ENCODE peak calls at places on chromosomes 12 and 14, in six cellular contexts. N is stimulated activated CD8-positive, alpha-beta memory T cell treated with anti-CD3 and anti-CD28 coated beads, Interleukin-4, amount 100 ng/mL, for 1 hour; F is activated CD4-positive, alpha-beta memory T cell treated with anti-CD3 and anti-CD28 coated beads, Interleukin-2, amount 10 ng/mL, durations not matched to agents 7 days and 5 days; I is activated T-cell treated with anti-CD3 and anti-CD28 coated beads for 1 hour; M is T-helper 17 cell; H is retinal pigment epithelial cell. J is an unnamed sample.

GRCh38 chr14:72975776-72976175 is 49.5 kb downstream of the DCAF4 start:
- DNase-seq in N (no peak), F (no peak), I (no peak), M (no peak), H (no peak), J (no peak)

GRCh38 chr14:51472881-51473280 is 178.8 kb upstream of the FRMD6 start:
- DNase-seq in N (no peak), F (no peak), I (no peak), M (no peak), H (peak; percentile 78), J (no peak)

GRCh38 chr12:58502236-58502635 is 418.1 kb downstream of the LRIG3 start:
- DNase-seq in N (no peak), F (no peak), I (no peak), M (no peak), H (no peak), J (no peak)

GRCh38 chr14:91219505-91220389 is 24.8 kb downstream of the GPR68 start:
- DNase-seq in N (no peak), F (no peak), I (no peak), M (no peak), H (no peak), J (no peak)

GRCh38 chr12:95790025-95790911 is at the start of gene NTN4:
- DNase-seq in N (no peak), F (peak; percentile 37), I (no peak), M (peak; percentile 16), H (no peak), J (peak; percentile 16)

GRCh38 chr14:60508707-60509437 is at the start of gene SIX6:
- DNase-seq in N (no peak), F (no peak), I (no peak), M (no peak), H (peak; percentile 13), J (no peak)

GRCh38 chr14:59125156-59125555 is 63.3 kb upstream of the DAAM1 start:
- DNase-seq in N (no peak), F (no peak), I (no peak), M (no peak), H (no peak), J (no peak)

GRCh38 chr12:87439990-87440827 is 589.0 kb downstream of the C12orf50 start:
- DNase-seq in N (no peak), F (no peak), I (no peak), M (no peak), H (peak; percentile 90), J (no peak)

GRCh38 chr14:32565256-32565655 is 236.2 kb downstream of the AKAP6 start:
- DNase-seq in N (no peak), F (no peak), I (no peak), M (no peak), H (no peak), J (no peak)

GRCh38 chr12:1630081-1630826 is 1.2 kb downstream of the WNT5B start:
- DNase-seq in N (no peak), F (peak; percentile 23), I (no peak), M (no peak), H (no peak), J (no peak)

GRCh38 chr14:34562776-34563150 is 23.3 kb upstream of the EAPP start:
- DNase-seq in N (no peak), F (no peak), I (no peak), M (no peak), H (no peak), J (no peak)

GRCh38 chr14:85934123-85934885 is 404.4 kb downstream of the FLRT2 start:
- DNase-seq in N (peak; percentile 17), F (peak; percentile 59), I (peak; percentile 25), M (peak; percentile 22), H (no peak), J (peak; percentile 58)